ENCODE peak calls at places on chromosomes 7 and 10, in nine cellular contexts. W is fibroblast of pulmonary artery, P is endothelial cell, N is heart right ventricle, M is nephron progenitor cell, C is epithelial cell of esophagus, I is SK-N-SH, U is lower lobe of right lung, Q is WTC11. H is an unnamed sample.

GRCh38 chr7:56063500-56063881 is 595 bp upstream of the SUMF2 start:
- DNase-seq in W (no peak), P (no peak), N (no peak), M (no peak), C (no peak), I (no peak), U (no peak), Q (no peak), H (no peak)

GRCh38 chr10:48446785-48447184 is 140.3 kb downstream of the MAPK8 start:
- DNase-seq in W (no peak), P (no peak), N (no peak), M (no peak), C (no peak), I (no peak), U (no peak), Q (no peak), H (peak; percentile 68)

GRCh38 chr10:112435013-112435619 is 11.6 kb downstream of the ZDHHC6 start:
- DNase-seq in W (peak; percentile 74), P (no peak), N (no peak), M (no peak), C (peak; percentile 52), I (no peak), U (no peak), Q (no peak), H (no peak)

GRCh38 chr10:17238445-17239275 is 10.6 kb downstream of the VIM start:
- DNase-seq in W (peak; percentile 85), P (peak; percentile 30), N (no peak), M (no peak), C (no peak), I (no peak), U (no peak), Q (no peak), H (no peak)

GRCh38 chr7:17526621-17527020 is 228.2 kb downstream of the AHR start:
- DNase-seq in W (peak; percentile 50), P (no peak), N (no peak), M (no peak), C (peak; percentile 17), I (no peak), U (no peak), Q (no peak), H (no peak)

GRCh38 chr7:16130127-16131110 is 290.9 kb downstream of the CRPPA start:
- DNase-seq in W (peak; percentile 29), P (no peak), N (no peak), M (no peak), C (no peak), I (no peak), U (no peak), Q (no peak), H (no peak)

GRCh38 chr10:21726601-21727295 is 192.7 kb downstream of the MLLT10 start:
- DNase-seq in W (no peak), P (no peak), N (no peak), M (no peak), C (no peak), I (no peak), U (no peak), Q (no peak), H (no peak)

GRCh38 chr10:60208676-60209269 is 180.9 kb downstream of the ANK3 start:
- DNase-seq in W (peak; percentile 65), P (no peak), N (no peak), M (no peak), C (peak; percentile 56), I (peak; percentile 22), U (no peak), Q (no peak), H (no peak)

GRCh38 chr10:117217196-117217761 is 20.0 kb downstream of the KCNK18 start:
- DNase-seq in W (no peak), P (peak; percentile 28), N (no peak), M (no peak), C (peak; percentile 10), I (no peak), U (no peak), Q (peak; percentile 39), H (no peak)

GRCh38 chr7:108488902-108489538 is 32.8 kb upstream of the NRCAM start:
- DNase-seq in W (peak; percentile 67), P (no peak), N (no peak), M (no peak), C (no peak), I (no peak), U (no peak), Q (no peak), H (no peak)

GRCh38 chr7:47089068-47089417 is 492.9 kb downstream of the TNS3 start:
- DNase-seq in W (no peak), P (no peak), N (no peak), M (no peak), C (no peak), I (no peak), U (no peak), Q (no peak), H (no peak)
- TF ChIP-seq CTCF in W (no peak), P (no peak), N (no peak), M (no peak), C (no peak), I (no peak), U (no peak), Q (no peak), H (no peak)

DNA sequence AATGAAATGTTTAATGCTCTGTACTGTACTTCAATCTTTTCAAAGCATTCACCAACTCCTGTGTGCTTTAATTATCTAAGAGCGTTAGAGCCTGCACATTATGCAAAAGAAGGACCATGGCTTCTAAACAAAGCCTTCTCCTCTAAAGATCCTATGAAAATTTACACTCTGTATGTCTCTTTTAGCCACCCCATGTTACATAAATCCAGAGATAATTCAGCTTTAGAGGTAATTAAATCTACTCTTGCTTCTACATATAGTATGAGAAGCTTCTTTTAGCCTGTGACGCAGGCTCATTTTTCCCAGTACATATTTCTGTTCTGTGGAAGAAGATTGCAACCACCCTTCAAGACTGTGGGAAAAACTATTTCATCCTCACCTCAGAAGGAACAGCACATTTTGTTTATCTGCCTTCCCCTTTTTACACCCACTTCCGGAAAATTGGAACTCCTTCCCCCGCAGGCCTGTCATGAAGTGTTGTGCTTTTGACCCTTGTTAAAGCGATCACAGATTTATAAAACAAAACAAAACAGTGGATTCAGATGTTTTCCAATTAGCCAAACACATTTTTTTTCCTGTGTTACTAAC is 8.1 kb upstream of the TAS2R16 start:
- DNase-seq in W (peak; percentile 22), P (no peak), N (no peak), M (no peak), C (no peak), I (no peak), U (no peak), Q (no peak), H (no peak)
- TF ChIP-seq CTCF in W (no peak), P (no peak), N (no peak), M (no peak), C (no peak), I (no peak), U (no peak), Q (no peak), H (no peak)

DNA sequence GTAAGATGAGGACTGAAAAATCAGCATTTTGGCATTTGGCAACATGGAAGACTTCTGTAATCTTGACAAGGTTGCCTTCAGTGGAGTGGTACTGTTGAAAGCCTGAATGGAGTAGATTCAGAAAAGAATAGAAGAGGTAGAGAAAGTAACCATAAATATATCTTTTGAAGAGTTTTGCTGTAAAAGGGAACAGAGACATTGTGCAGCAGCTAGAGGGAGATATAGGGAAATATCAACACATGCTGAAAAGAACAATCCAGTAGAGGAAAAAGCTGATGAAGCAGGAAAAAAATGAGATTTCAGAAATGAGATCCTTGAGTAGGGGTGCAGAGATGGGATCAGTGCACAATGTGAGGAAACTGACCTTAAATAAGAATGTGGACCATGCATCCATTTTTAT is 60.0 kb downstream of the RAPGEF5 start:
- DNase-seq in W (no peak), P (no peak), N (no peak), M (no peak), C (no peak), I (no peak), U (no peak), Q (no peak), H (no peak)
- TF ChIP-seq CTCF in W (peak; percentile 21), P (no peak), N (peak; percentile 26), M (no peak), C (peak; percentile 38), I (peak; percentile 50), U (no peak), Q (no peak), H (no peak)

GRCh38 chr10:15370741-15371701 is at the start of gene FAM171A1:
- DNase-seq in W (peak; percentile 55), P (peak; percentile 71), N (peak; percentile 42), M (peak; percentile 79), C (peak; percentile 72), I (peak; percentile 93), U (peak; percentile 59), Q (peak; percentile 68), H (peak; percentile 75)
- TF ChIP-seq CTCF in W (no peak), P (no peak), N (no peak), M (no peak), C (no peak), I (peak; percentile 40), U (no peak), Q (peak; percentile 16), H (no peak)

GRCh38 chr7:26200444-26201260 is at the start of gene HNRNPA2B1:
- DNase-seq in W (peak; percentile 98), P (peak; percentile 95), N (peak; percentile 97), M (peak; percentile 94), C (peak; percentile 97), I (peak; percentile 88), U (peak; percentile 97), Q (peak; percentile 93), H (peak; percentile 98)
- TF ChIP-seq CTCF in W (no peak), P (no peak), N (no peak), M (no peak), C (no peak), I (no peak), U (no peak), Q (no peak), H (no peak)

GRCh38 chr7:110442386-110442837 is 648.5 kb upstream of the LRRN3 start:
- DNase-seq in W (peak; percentile 3), P (peak; percentile 71), N (peak; percentile 6), M (peak; percentile 45), C (peak; percentile 74), I (peak; percentile 81), U (no peak), Q (peak; percentile 75), H (no peak)
- TF ChIP-seq CTCF in W (peak; percentile 10), P (peak; percentile 56), N (peak; percentile 33), M (peak; percentile 39), C (peak; percentile 76), I (peak; percentile 44), U (peak; percentile 30), Q (peak; percentile 55), H (peak; percentile 31)